ENCODE peak calls at places on chromosomes 1 and 21, in eight cellular contexts. One of them, this sample, is unnamed.

GRCh38 chr1:153032677-153033308 is 1.8 kb downstream of the SPRR1B start:
- DNase-seq in cardiac muscle cell: peak
- DNase-seq in Kasumi-1: peak
- DNase-seq in heart left ventricle: no peak
- DNase-seq in WTC11: peak
- DNase-seq in AG08395: peak
- DNase-seq in BJ: peak
- DNase-seq in stimulated activated CD8-positive, alpha-beta memory T cell treated with anti-CD3 and anti-CD28 coated beads, Interleukin-4, amount 100 ng/mL, for 4 hours: no peak
- DNase-seq in this sample: peak

GRCh38 chr1:33257388-33257758 is 1.1 kb downstream of the ZNF362 start:
- DNase-seq in BJ: no peak
- DNase-seq in heart left ventricle: no peak
- DNase-seq in stimulated activated CD8-positive, alpha-beta memory T cell treated with anti-CD3 and anti-CD28 coated beads, Interleukin-4, amount 100 ng/mL, for 4 hours: no peak
- DNase-seq in Kasumi-1: no peak
- DNase-seq in AG08395: no peak
- DNase-seq in WTC11: no peak
- DNase-seq in cardiac muscle cell: no peak
- DNase-seq in this sample: no peak

GRCh38 chr1:96968582-96969378 is 247.2 kb downstream of the PTBP2 start:
- DNase-seq in BJ: no peak
- DNase-seq in stimulated activated CD8-positive, alpha-beta memory T cell treated with anti-CD3 and anti-CD28 coated beads, Interleukin-4, amount 100 ng/mL, for 4 hours: no peak
- DNase-seq in WTC11: no peak
- DNase-seq in Kasumi-1: no peak
- DNase-seq in AG08395: peak
- DNase-seq in cardiac muscle cell: peak
- DNase-seq in heart left ventricle: no peak
- DNase-seq in this sample: no peak

GRCh38 chr1:231027136-231027925 is 12.7 kb downstream of the FAM89A start:
- DNase-seq in heart left ventricle: no peak
- DNase-seq in Kasumi-1: no peak
- DNase-seq in stimulated activated CD8-positive, alpha-beta memory T cell treated with anti-CD3 and anti-CD28 coated beads, Interleukin-4, amount 100 ng/mL, for 4 hours: no peak
- DNase-seq in BJ: no peak
- DNase-seq in cardiac muscle cell: no peak
- DNase-seq in WTC11: no peak
- DNase-seq in AG08395: no peak
- DNase-seq in this sample: no peak

GRCh38 chr1:78432016-78432415 is 58.8 kb upstream of the PTGFR start:
- DNase-seq in WTC11: no peak
- DNase-seq in Kasumi-1: no peak
- DNase-seq in cardiac muscle cell: no peak
- DNase-seq in stimulated activated CD8-positive, alpha-beta memory T cell treated with anti-CD3 and anti-CD28 coated beads, Interleukin-4, amount 100 ng/mL, for 4 hours: no peak
- DNase-seq in BJ: no peak
- DNase-seq in AG08395: no peak
- DNase-seq in heart left ventricle: no peak
- DNase-seq in this sample: no peak

GRCh38 chr21:44593598-44594405 is 1.5 kb upstream of the KRTAP10-6 start:
- DNase-seq in cardiac muscle cell: peak
- DNase-seq in BJ: no peak
- DNase-seq in heart left ventricle: no peak
- DNase-seq in Kasumi-1: no peak
- DNase-seq in WTC11: no peak
- DNase-seq in stimulated activated CD8-positive, alpha-beta memory T cell treated with anti-CD3 and anti-CD28 coated beads, Interleukin-4, amount 100 ng/mL, for 4 hours: no peak
- DNase-seq in AG08395: no peak
- DNase-seq in this sample: no peak

GRCh38 chr1:29200905-29201594 is 19.4 kb upstream of the SRSF4 start:
- DNase-seq in cardiac muscle cell: no peak
- DNase-seq in WTC11: no peak
- DNase-seq in Kasumi-1: no peak
- DNase-seq in AG08395: no peak
- DNase-seq in heart left ventricle: no peak
- DNase-seq in stimulated activated CD8-positive, alpha-beta memory T cell treated with anti-CD3 and anti-CD28 coated beads, Interleukin-4, amount 100 ng/mL, for 4 hours: no peak
- DNase-seq in BJ: no peak
- DNase-seq in this sample: no peak

GRCh38 chr1:183611021-183611420 is 20.8 kb upstream of the NCF2 start:
- DNase-seq in AG08395: no peak
- DNase-seq in WTC11: no peak
- DNase-seq in Kasumi-1: no peak
- DNase-seq in cardiac muscle cell: no peak
- DNase-seq in BJ: no peak
- DNase-seq in stimulated activated CD8-positive, alpha-beta memory T cell treated with anti-CD3 and anti-CD28 coated beads, Interleukin-4, amount 100 ng/mL, for 4 hours: no peak
- DNase-seq in heart left ventricle: no peak
- DNase-seq in this sample: no peak

GRCh38 chr1:78176448-78176847 is 130.7 kb downstream of the GIPC2 start:
- DNase-seq in BJ: peak
- DNase-seq in heart left ventricle: peak
- DNase-seq in AG08395: peak
- DNase-seq in WTC11: no peak
- DNase-seq in stimulated activated CD8-positive, alpha-beta memory T cell treated with anti-CD3 and anti-CD28 coated beads, Interleukin-4, amount 100 ng/mL, for 4 hours: no peak
- DNase-seq in cardiac muscle cell: peak
- DNase-seq in Kasumi-1: no peak
- DNase-seq in this sample: no peak

GRCh38 chr21:33246506-33246905 is 16.8 kb downstream of the IFNAR2 start:
- DNase-seq in heart left ventricle: no peak
- DNase-seq in AG08395: no peak
- DNase-seq in BJ: no peak
- DNase-seq in stimulated activated CD8-positive, alpha-beta memory T cell treated with anti-CD3 and anti-CD28 coated beads, Interleukin-4, amount 100 ng/mL, for 4 hours: no peak
- DNase-seq in cardiac muscle cell: no peak
- DNase-seq in Kasumi-1: no peak
- DNase-seq in WTC11: no peak
- DNase-seq in this sample: no peak

GRCh38 chr1:168485048-168485447 is 58.7 kb downstream of the XCL2 start:
- DNase-seq in WTC11: no peak
- DNase-seq in Kasumi-1: peak
- DNase-seq in cardiac muscle cell: no peak
- DNase-seq in BJ: no peak
- DNase-seq in heart left ventricle: no peak
- DNase-seq in AG08395: no peak
- DNase-seq in stimulated activated CD8-positive, alpha-beta memory T cell treated with anti-CD3 and anti-CD28 coated beads, Interleukin-4, amount 100 ng/mL, for 4 hours: no peak
- DNase-seq in this sample: no peak

GRCh38 chr1:218415726-218416125 is 70.6 kb downstream of the TGFB2 start:
- DNase-seq in BJ: no peak
- DNase-seq in cardiac muscle cell: no peak
- DNase-seq in Kasumi-1: no peak
- DNase-seq in AG08395: no peak
- DNase-seq in stimulated activated CD8-positive, alpha-beta memory T cell treated with anti-CD3 and anti-CD28 coated beads, Interleukin-4, amount 100 ng/mL, for 4 hours: no peak
- DNase-seq in WTC11: no peak
- DNase-seq in heart left ventricle: no peak
- DNase-seq in this sample: no peak

GRCh38 chr1:26285366-26286063 is 5.6 kb downstream of the SH3BGRL3 start:
- DNase-seq in heart left ventricle: no peak
- DNase-seq in AG08395: no peak
- DNase-seq in cardiac muscle cell: peak
- DNase-seq in stimulated activated CD8-positive, alpha-beta memory T cell treated with anti-CD3 and anti-CD28 coated beads, Interleukin-4, amount 100 ng/mL, for 4 hours: no peak
- DNase-seq in WTC11: peak
- DNase-seq in Kasumi-1: no peak
- DNase-seq in BJ: no peak
- DNase-seq in this sample: no peak

GRCh38 chr1:150619576-150620509 is 9.6 kb downstream of the ENSA start:
- DNase-seq in stimulated activated CD8-positive, alpha-beta memory T cell treated with anti-CD3 and anti-CD28 coated beads, Interleukin-4, amount 100 ng/mL, for 4 hours: no peak
- DNase-seq in heart left ventricle: peak
- DNase-seq in Kasumi-1: peak
- DNase-seq in cardiac muscle cell: no peak
- DNase-seq in BJ: no peak
- DNase-seq in WTC11: no peak
- DNase-seq in AG08395: peak
- DNase-seq in this sample: no peak

GRCh38 chr1:220628431-220628830 is 61.7 kb upstream of the C1orf115 start:
- DNase-seq in WTC11: no peak
- DNase-seq in cardiac muscle cell: no peak
- DNase-seq in stimulated activated CD8-positive, alpha-beta memory T cell treated with anti-CD3 and anti-CD28 coated beads, Interleukin-4, amount 100 ng/mL, for 4 hours: no peak
- DNase-seq in AG08395: no peak
- DNase-seq in BJ: no peak
- DNase-seq in Kasumi-1: no peak
- DNase-seq in heart left ventricle: no peak
- DNase-seq in this sample: peak

GRCh38 chr21:39077816-39078215 is 105.4 kb downstream of the PSMG1 start:
- DNase-seq in BJ: peak
- DNase-seq in cardiac muscle cell: no peak
- DNase-seq in WTC11: no peak
- DNase-seq in Kasumi-1: no peak
- DNase-seq in stimulated activated CD8-positive, alpha-beta memory T cell treated with anti-CD3 and anti-CD28 coated beads, Interleukin-4, amount 100 ng/mL, for 4 hours: no peak
- DNase-seq in AG08395: no peak
- DNase-seq in heart left ventricle: no peak
- DNase-seq in this sample: no peak

GRCh38 chr1:153478047-153478691 is 17.7 kb upstream of the S100A7 start:
- DNase-seq in AG08395: no peak
- DNase-seq in cardiac muscle cell: peak
- DNase-seq in Kasumi-1: no peak
- DNase-seq in WTC11: no peak
- DNase-seq in heart left ventricle: no peak
- DNase-seq in stimulated activated CD8-positive, alpha-beta memory T cell treated with anti-CD3 and anti-CD28 coated beads, Interleukin-4, amount 100 ng/mL, for 4 hours: no peak
- DNase-seq in BJ: no peak
- DNase-seq in this sample: no peak

GRCh38 chr1:94773296-94773809 is 46.8 kb upstream of the SLC44A3 start:
- DNase-seq in heart left ventricle: no peak
- DNase-seq in WTC11: no peak
- DNase-seq in AG08395: no peak
- DNase-seq in Kasumi-1: no peak
- DNase-seq in cardiac muscle cell: no peak
- DNase-seq in BJ: no peak
- DNase-seq in stimulated activated CD8-positive, alpha-beta memory T cell treated with anti-CD3 and anti-CD28 coated beads, Interleukin-4, amount 100 ng/mL, for 4 hours: no peak
- DNase-seq in this sample: no peak

GRCh38 chr1:212260557-212261342 is 24.5 kb upstream of the PPP2R5A start:
- DNase-seq in heart left ventricle: no peak
- DNase-seq in AG08395: no peak
- DNase-seq in Kasumi-1: no peak
- DNase-seq in cardiac muscle cell: no peak
- DNase-seq in stimulated activated CD8-positive, alpha-beta memory T cell treated with anti-CD3 and anti-CD28 coated beads, Interleukin-4, amount 100 ng/mL, for 4 hours: no peak
- DNase-seq in BJ: no peak
- DNase-seq in WTC11: no peak
- DNase-seq in this sample: no peak

GRCh38 chr1:6440198-6441126 is 15.9 kb downstream of the ESPN start:
- DNase-seq in Kasumi-1: peak
- DNase-seq in AG08395: peak
- DNase-seq in BJ: no peak
- DNase-seq in heart left ventricle: no peak
- DNase-seq in WTC11: peak
- DNase-seq in cardiac muscle cell: peak
- DNase-seq in stimulated activated CD8-positive, alpha-beta memory T cell treated with anti-CD3 and anti-CD28 coated beads, Interleukin-4, amount 100 ng/mL, for 4 hours: no peak
- DNase-seq in this sample: no peak

GRCh38 chr1:8169364-8170058 is 143.4 kb upstream of the ERRFI1 start:
- DNase-seq in AG08395: peak
- DNase-seq in cardiac muscle cell: no peak
- DNase-seq in Kasumi-1: no peak
- DNase-seq in BJ: peak
- DNase-seq in WTC11: no peak
- DNase-seq in heart left ventricle: peak
- DNase-seq in stimulated activated CD8-positive, alpha-beta memory T cell treated with anti-CD3 and anti-CD28 coated beads, Interleukin-4, amount 100 ng/mL, for 4 hours: no peak
- DNase-seq in this sample: no peak

GRCh38 chr1:211699059-211699458 is 23.6 kb upstream of the NEK2 start:
- DNase-seq in Kasumi-1: no peak
- DNase-seq in heart left ventricle: no peak
- DNase-seq in stimulated activated CD8-positive, alpha-beta memory T cell treated with anti-CD3 and anti-CD28 coated beads, Interleukin-4, amount 100 ng/mL, for 4 hours: no peak
- DNase-seq in AG08395: no peak
- DNase-seq in WTC11: peak
- DNase-seq in cardiac muscle cell: no peak
- DNase-seq in BJ: no peak
- DNase-seq in this sample: no peak

GRCh38 chr1:87294633-87295032 is 34.0 kb upstream of the LMO4 start:
- DNase-seq in WTC11: no peak
- DNase-seq in Kasumi-1: no peak
- DNase-seq in cardiac muscle cell: no peak
- DNase-seq in BJ: no peak
- DNase-seq in heart left ventricle: no peak
- DNase-seq in stimulated activated CD8-positive, alpha-beta memory T cell treated with anti-CD3 and anti-CD28 coated beads, Interleukin-4, amount 100 ng/mL, for 4 hours: no peak
- DNase-seq in AG08395: no peak
- DNase-seq in this sample: no peak

GRCh38 chr1:166839600-166840308 is 479 bp downstream of the POGK start:
- DNase-seq in stimulated activated CD8-positive, alpha-beta memory T cell treated with anti-CD3 and anti-CD28 coated beads, Interleukin-4, amount 100 ng/mL, for 4 hours: no peak
- DNase-seq in WTC11: peak
- DNase-seq in cardiac muscle cell: peak
- DNase-seq in Kasumi-1: peak
- DNase-seq in heart left ventricle: peak
- DNase-seq in AG08395: peak
- DNase-seq in BJ: no peak
- DNase-seq in this sample: peak

GRCh38 chr1:230501242-230501641 is 75.1 kb upstream of the PGBD5 start:
- DNase-seq in stimulated activated CD8-positive, alpha-beta memory T cell treated with anti-CD3 and anti-CD28 coated beads, Interleukin-4, amount 100 ng/mL, for 4 hours: no peak
- DNase-seq in heart left ventricle: no peak
- DNase-seq in cardiac muscle cell: no peak
- DNase-seq in WTC11: no peak
- DNase-seq in AG08395: no peak
- DNase-seq in BJ: no peak
- DNase-seq in Kasumi-1: no peak
- DNase-seq in this sample: no peak

GRCh38 chr1:10107985-10108663 is 75.4 kb downstream of the UBE4B start:
- DNase-seq in cardiac muscle cell: peak
- DNase-seq in WTC11: no peak
- DNase-seq in Kasumi-1: no peak
- DNase-seq in heart left ventricle: no peak
- DNase-seq in AG08395: peak
- DNase-seq in stimulated activated CD8-positive, alpha-beta memory T cell treated with anti-CD3 and anti-CD28 coated beads, Interleukin-4, amount 100 ng/mL, for 4 hours: no peak
- DNase-seq in BJ: peak
- DNase-seq in this sample: no peak

GRCh38 chr1:7630378-7630777 is 140.7 kb upstream of the VAMP3 start:
- DNase-seq in cardiac muscle cell: no peak
- DNase-seq in Kasumi-1: no peak
- DNase-seq in BJ: no peak
- DNase-seq in heart left ventricle: no peak
- DNase-seq in WTC11: no peak
- DNase-seq in AG08395: no peak
- DNase-seq in stimulated activated CD8-positive, alpha-beta memory T cell treated with anti-CD3 and anti-CD28 coated beads, Interleukin-4, amount 100 ng/mL, for 4 hours: no peak
- DNase-seq in this sample: no peak

GRCh38 chr1:109906160-109906838 is 4.3 kb upstream of the CSF1 start:
- DNase-seq in WTC11: no peak
- DNase-seq in cardiac muscle cell: no peak
- DNase-seq in heart left ventricle: no peak
- DNase-seq in Kasumi-1: peak
- DNase-seq in stimulated activated CD8-positive, alpha-beta memory T cell treated with anti-CD3 and anti-CD28 coated beads, Interleukin-4, amount 100 ng/mL, for 4 hours: no peak
- DNase-seq in AG08395: no peak
- DNase-seq in BJ: no peak
- DNase-seq in this sample: no peak